ENCODE peak calls at places on chromosomes 7 and 10, in five cellular contexts. S is tibial nerve; W is CD8-positive, alpha-beta memory T cell; F is breast epithelium; V is thyroid gland. A is an unnamed sample. For H3K27me3 and H3K36me3, the result is how much of the 10 kb centered on the place peaks cover.

GRCh38 chr7:38699481-38699880 is 68.3 kb upstream of the AMPH start:
- DNase-seq in S (no peak), W (no peak), V (no peak), F (no peak), A (no peak)

GRCh38 chr7:81937091-81937490 is 167.2 kb upstream of the HGF start:
- DNase-seq in V (no peak), S (no peak), F (no peak), W (no peak), A (no peak)

GRCh38 chr7:16589895-16590294 is 55.7 kb downstream of the ANKMY2 start:
- DNase-seq in S (no peak), F (no peak), W (no peak), V (no peak), A (no peak)

GRCh38 chr7:3998060-3998459 is 684.0 kb upstream of the FOXK1 start:
- DNase-seq in V (no peak), S (no peak), W (no peak), F (no peak), A (no peak)

GRCh38 chr10:45557275-45557905 is 115.2 kb downstream of the ZFAND4 start:
- DNase-seq in F (no peak), W (no peak), V (no peak), S (no peak), A (peak)

GRCh38 chr7:117951285-117951684 is 78.0 kb upstream of the CTTNBP2 start:
- DNase-seq in W (no peak), F (no peak), S (no peak), V (no peak), A (no peak)

GRCh38 chr7:142584765-142585164 is 164.5 kb upstream of the PRSS1 start:
- DNase-seq in V (no peak), W (no peak), F (no peak), S (no peak), A (no peak)

GRCh38 chr7:84372712-84373111 is 178.1 kb upstream of the SEMA3A start:
- DNase-seq in F (no peak), W (no peak), S (no peak), V (no peak), A (no peak)

GRCh38 chr7:70614237-70614984 is 517.5 kb upstream of the GALNT17 start:
- DNase-seq in W (no peak), V (peak), F (peak), S (peak), A (peak)

DNA sequence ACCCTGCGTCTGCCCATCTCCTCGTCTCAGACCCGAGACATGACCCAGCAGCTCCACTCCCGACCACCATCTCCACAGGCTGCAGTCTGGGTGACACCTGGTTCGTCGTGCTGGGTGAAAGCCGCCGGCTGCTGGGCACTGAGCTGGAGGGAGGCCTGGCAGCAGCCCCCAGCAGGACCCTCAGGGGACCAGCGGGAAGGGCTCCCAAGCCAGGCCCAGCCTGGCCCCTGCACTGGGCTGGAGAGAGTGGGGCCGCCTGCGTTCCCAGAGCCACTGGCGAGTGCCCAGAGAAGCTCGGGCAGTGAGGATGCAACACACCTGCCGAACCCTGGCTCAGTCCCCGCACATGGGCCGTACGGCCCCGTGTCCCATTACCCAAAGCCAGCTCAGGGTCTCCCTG is 21.3 kb downstream of the CFAP46 start:
- DNase-seq in W (no peak), V (no peak), F (no peak), S (no peak), A (no peak)
- H3K27me3 ChIP-seq in W (under half), V (under half), F (under half), S (under half), A (under half)

GRCh38 chr10:851891-852290 is 79.6 kb downstream of the LARP4B start:
- DNase-seq in V (no peak), W (no peak), F (no peak), S (no peak), A (peak)
- H3K36me3 ChIP-seq in V (under half), W (under half), F (under half), S (under half), A (under half)

DNA sequence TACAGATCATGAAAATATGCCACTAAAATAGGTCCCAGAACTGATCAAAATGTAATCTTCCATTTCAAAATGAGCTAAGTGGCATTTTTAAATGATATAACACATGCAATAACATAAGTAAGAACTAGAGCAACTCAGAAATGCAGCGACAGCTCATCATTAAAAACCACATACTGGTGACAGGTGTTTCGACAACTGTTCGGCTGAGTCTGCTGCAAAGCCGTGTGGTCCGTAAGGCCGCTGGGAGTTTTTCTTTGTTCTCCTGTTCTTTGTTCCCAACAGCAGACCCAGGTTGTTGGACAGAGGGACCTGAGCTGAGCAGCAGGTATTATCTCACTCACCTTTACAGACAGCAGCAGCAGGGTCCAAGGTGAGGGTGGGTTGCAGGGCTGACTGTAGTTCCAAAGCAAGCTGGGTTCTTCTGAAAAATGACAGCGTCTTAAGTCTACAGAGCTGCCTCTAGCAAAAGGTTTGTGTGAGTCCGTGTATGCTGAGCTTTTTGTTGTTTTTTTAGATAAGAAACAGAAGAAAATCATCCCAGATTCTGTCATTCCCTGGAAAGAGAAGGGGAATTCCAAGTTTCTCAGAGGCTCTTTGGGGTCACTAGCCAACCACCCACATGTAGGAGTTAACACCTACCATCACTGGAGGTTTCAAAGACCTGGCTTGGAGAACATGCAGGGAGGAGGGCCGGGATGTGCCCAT is 45.4 kb upstream of the MACROH2A2 start:
- DNase-seq in W (no peak), S (no peak), V (no peak), F (no peak), A (no peak)
- H3K27me3 ChIP-seq in W (under half), S (under half), V (under half), F (under half), A (under half)

DNA sequence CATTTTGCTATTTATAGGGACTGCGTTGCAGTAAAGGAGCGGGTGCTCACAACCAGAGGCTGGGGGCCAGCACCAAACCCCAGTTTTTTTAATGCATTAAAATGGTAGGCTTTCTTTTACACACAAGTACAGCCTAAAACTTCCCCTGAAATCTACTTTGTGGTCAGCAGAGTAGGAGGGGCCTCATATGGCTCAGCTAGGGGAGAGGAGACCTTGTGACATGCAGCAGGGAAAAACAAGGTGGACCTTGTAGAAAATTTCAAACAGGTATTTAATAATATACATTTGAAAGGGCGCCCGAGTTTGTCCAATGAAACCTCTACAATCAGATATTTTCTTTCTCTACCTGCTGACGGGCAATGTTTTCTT is 1.4 kb downstream of the CCDC136 start:
- DNase-seq in F (no peak), W (no peak), S (no peak), V (no peak), A (no peak)
- H3K36me3 ChIP-seq in F (under half), W (under half), S (under half), V (under half), A (under half)

DNA sequence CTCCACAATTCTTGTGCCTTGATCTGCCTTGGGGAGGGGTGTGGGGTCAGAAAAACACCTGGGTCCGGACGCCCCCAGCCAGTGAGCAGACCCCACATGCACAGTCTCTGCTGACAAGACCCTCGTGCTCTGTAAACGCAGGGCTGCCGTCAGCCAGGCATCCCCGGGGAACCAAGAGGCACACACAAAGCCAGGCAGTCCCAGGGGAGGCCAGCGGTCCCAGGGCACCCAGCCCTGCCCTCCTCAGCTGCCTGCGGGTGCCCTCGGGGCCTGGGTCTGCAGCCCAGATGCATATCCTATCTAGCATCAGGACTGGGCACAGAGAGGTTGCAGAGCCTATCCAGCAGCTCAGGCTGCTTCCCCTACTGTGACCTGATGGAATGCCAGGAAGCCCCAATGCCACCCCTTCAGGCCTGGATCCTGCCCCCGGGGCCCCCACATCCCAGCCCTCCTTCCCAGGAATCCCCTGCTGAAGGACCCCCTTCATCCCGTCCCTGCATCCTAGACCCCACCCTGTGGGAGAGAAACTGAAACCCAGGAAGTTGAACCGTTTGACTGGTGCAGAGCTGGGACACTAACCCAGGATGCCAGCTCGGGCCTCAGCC is 92.4 kb downstream of the MICALL2 start:
- DNase-seq in F (no peak), W (no peak), S (no peak), V (no peak), A (no peak)
- H3K27me3 ChIP-seq in F (half or more), W (under half), S (under half), V (under half), A (under half)

A was measured in GM06990.